ENCODE peak calls at places on chromosomes 4 and X, in four cellular contexts. A, H, B and T are unnamed samples.

GRCh38 chr4:110163327-110164070 is 34.9 kb downstream of the ELOVL6 start:
- DNase-seq in A (no peak), H (no peak), B (no peak), T (no peak)

GRCh38 chrX:151981129-151981528 is 6.7 kb upstream of the GABRE start:
- DNase-seq in A (no peak), H (no peak), B (no peak), T (no peak)

GRCh38 chrX:130125090-130125489 is 14.8 kb upstream of the ELF4 start:
- DNase-seq in A (no peak), H (peak), B (peak), T (no peak)

GRCh38 chr4:2630556-2631273 is 94.3 kb downstream of the FAM193A start:
- DNase-seq in A (no peak), H (no peak), B (no peak), T (no peak)

GRCh38 chr4:96260071-96260682 is 420.3 kb downstream of the PDHA2 start:
- DNase-seq in A (no peak), H (no peak), B (no peak), T (no peak)

GRCh38 chr4:147361726-147362125 is 119.2 kb upstream of the EDNRA start:
- DNase-seq in A (no peak), H (no peak), B (no peak), T (no peak)

GRCh38 chrX:54049801-54050200 is 5.5 kb upstream of the PHF8 start:
- DNase-seq in A (no peak), H (no peak), B (no peak), T (no peak)

GRCh38 chrX:110280954-110281353 is 36.9 kb downstream of the AMMECR1 start:
- DNase-seq in A (no peak), H (no peak), B (no peak), T (no peak)

GRCh38 chr4:147682755-147683154 is 1.2 kb downstream of the PRMT9 start:
- DNase-seq in A (no peak), H (no peak), B (no peak), T (no peak)

GRCh38 chr4:6002926-6003325 is 15.3 kb downstream of the C4orf50 start:
- DNase-seq in A (no peak), H (no peak), B (no peak), T (no peak)

GRCh38 chr4:148980782-148981181 is 538.6 kb upstream of the NR3C2 start:
- DNase-seq in A (peak), H (no peak), B (no peak), T (no peak)

GRCh38 chr4:177453116-177453515 is 10.9 kb upstream of the AGA start:
- DNase-seq in A (no peak), H (no peak), B (no peak), T (no peak)

GRCh38 chr4:1512738-1513660 is 106.8 kb upstream of the NKX1-1 start:
- DNase-seq in A (peak), H (peak), B (no peak), T (no peak)